ENCODE peak calls at places on chromosomes 4 and X, in seven cellular contexts. F, T, K, V, M, B and I are unnamed samples.

GRCh38 chr4:184252136-184253071 is 34.7 kb upstream of the ENPP6 start:
- DNase-seq in B (no peak), M (no peak), K (no peak), V (no peak), T (no peak), F (peak), I (no peak)

GRCh38 chr4:11271263-11271662 is 157.4 kb downstream of the HS3ST1 start:
- DNase-seq in B (no peak), M (no peak), F (no peak), V (peak), K (no peak), T (no peak), I (no peak)

GRCh38 chrX:57906790-57907189 is 3.5 kb downstream of the ZXDA start:
- DNase-seq in B (no peak), T (no peak), K (no peak), M (no peak), F (no peak), V (no peak), I (no peak)

GRCh38 chr4:183467246-183467645 is 22.8 kb downstream of the CDKN2AIP start:
- DNase-seq in V (no peak), K (no peak), F (no peak), M (no peak), T (no peak), B (no peak), I (no peak)

GRCh38 chr4:163108614-163109013 is 58.1 kb downstream of the NAF1 start:
- DNase-seq in M (no peak), F (no peak), B (no peak), K (no peak), T (no peak), V (no peak), I (no peak)

GRCh38 chr4:6308890-6309643 is 39.4 kb downstream of the WFS1 start:
- DNase-seq in B (no peak), V (peak), T (no peak), K (no peak), F (no peak), M (peak), I (no peak)

GRCh38 chrX:9857575-9857974 is 71.3 kb downstream of the SHROOM2 start:
- DNase-seq in K (no peak), M (no peak), B (no peak), F (no peak), T (no peak), V (no peak), I (no peak)

GRCh38 chr4:53043096-53043495 is 181.0 kb downstream of the RASL11B start:
- DNase-seq in F (no peak), V (no peak), T (no peak), B (no peak), M (no peak), K (no peak), I (no peak)

GRCh38 chr4:72791054-72791453 is 222.0 kb upstream of the ADAMTS3 start:
- DNase-seq in B (no peak), F (no peak), K (no peak), M (no peak), T (no peak), V (no peak), I (no peak)

GRCh38 chr4:159206427-159206871 is 103.6 kb downstream of the RAPGEF2 start:
- DNase-seq in V (no peak), M (no peak), K (peak), B (no peak), T (no peak), F (no peak), I (no peak)

GRCh38 chrX:17788439-17788838 is 51.1 kb downstream of the SCML1 start:
- DNase-seq in V (peak), T (no peak), K (peak), M (peak), F (no peak), B (peak), I (peak)

GRCh38 chr4:39576268-39576667 is 49.0 kb upstream of the UGDH start:
- DNase-seq in M (no peak), F (no peak), V (no peak), B (no peak), T (no peak), K (no peak), I (no peak)

GRCh38 chrX:17046478-17047097 is 100.1 kb downstream of the REPS2 start:
- DNase-seq in K (peak), V (peak), F (no peak), B (peak), M (peak), T (no peak), I (no peak)

GRCh38 chr4:73729534-73730165 is 10.7 kb upstream of the CXCL8 start:
- DNase-seq in T (no peak), V (peak), B (peak), K (no peak), M (peak), F (no peak), I (peak)

GRCh38 chr4:1775731-1776500 is 17.2 kb upstream of the FGFR3 start:
- DNase-seq in K (no peak), F (no peak), M (peak), B (no peak), T (no peak), V (no peak), I (no peak)

GRCh38 chr4:126697748-126698147 is 935.0 kb upstream of the INTU start:
- DNase-seq in T (no peak), K (no peak), V (no peak), F (no peak), B (no peak), M (no peak), I (no peak)

GRCh38 chr4:148229798-148230197 is 212.4 kb downstream of the NR3C2 start:
- DNase-seq in V (no peak), T (no peak), B (no peak), M (no peak), F (no peak), K (no peak), I (no peak)

GRCh38 chr4:166458756-166459155 is 585.7 kb downstream of the TLL1 start:
- DNase-seq in T (no peak), M (no peak), K (no peak), F (no peak), B (no peak), V (no peak), I (no peak)

GRCh38 chr4:100984901-100985300 is 362.4 kb downstream of the PPP3CA start:
- DNase-seq in V (no peak), F (no peak), T (no peak), K (no peak), B (no peak), M (no peak), I (no peak)

GRCh38 chr4:152957437-152958185 is 21.5 kb downstream of the FHDC1 start:
- DNase-seq in T (no peak), F (no peak), V (peak), K (no peak), M (no peak), B (no peak), I (no peak)

GRCh38 chrX:112851161-112851779 is 10.6 kb upstream of the AMOT start:
- DNase-seq in M (no peak), F (no peak), K (peak), B (no peak), V (no peak), T (no peak), I (no peak)

DNA sequence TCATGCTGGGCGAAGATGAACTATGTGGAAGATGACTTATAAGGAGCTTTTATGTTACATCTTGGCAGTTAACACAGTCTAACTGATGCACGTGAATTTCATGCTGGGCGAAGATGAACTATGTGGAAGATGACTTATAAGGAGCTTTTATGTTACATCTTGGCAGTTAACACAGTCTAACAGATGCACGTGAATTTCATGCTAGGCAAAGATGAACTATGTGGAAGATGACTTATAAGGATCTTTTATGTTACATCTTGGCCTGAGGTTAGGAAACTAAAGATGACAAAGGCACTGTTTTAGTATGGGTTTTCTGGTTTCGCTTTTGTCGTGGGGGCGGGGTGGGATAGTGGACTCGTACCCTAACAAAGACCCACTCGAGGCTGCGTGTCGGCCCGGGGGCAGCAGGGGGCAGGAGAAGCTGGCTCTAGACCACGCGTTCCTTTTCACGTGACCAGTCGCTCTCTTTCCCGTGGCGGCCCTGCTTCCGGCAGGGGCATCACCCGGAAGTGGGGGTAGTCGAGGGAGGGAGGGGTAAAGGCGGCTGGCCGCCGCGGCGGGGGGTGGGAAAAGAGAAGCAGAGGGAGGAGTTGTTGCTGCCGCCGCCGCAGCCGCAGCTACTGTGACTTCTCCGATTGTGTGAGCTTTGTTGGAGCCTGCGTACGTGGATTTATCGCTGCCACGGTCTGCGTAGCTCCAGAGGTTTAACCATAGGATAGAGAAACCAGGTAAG is at the start of gene ATP7A:
- DNase-seq in V (peak), K (peak), M (peak), T (peak), F (peak), B (peak), I (peak)
- TF ChIP-seq POLR2AphosphoS5 in V (peak), K (peak), M (peak), T (peak), F (peak), B (peak), I (peak)

DNA sequence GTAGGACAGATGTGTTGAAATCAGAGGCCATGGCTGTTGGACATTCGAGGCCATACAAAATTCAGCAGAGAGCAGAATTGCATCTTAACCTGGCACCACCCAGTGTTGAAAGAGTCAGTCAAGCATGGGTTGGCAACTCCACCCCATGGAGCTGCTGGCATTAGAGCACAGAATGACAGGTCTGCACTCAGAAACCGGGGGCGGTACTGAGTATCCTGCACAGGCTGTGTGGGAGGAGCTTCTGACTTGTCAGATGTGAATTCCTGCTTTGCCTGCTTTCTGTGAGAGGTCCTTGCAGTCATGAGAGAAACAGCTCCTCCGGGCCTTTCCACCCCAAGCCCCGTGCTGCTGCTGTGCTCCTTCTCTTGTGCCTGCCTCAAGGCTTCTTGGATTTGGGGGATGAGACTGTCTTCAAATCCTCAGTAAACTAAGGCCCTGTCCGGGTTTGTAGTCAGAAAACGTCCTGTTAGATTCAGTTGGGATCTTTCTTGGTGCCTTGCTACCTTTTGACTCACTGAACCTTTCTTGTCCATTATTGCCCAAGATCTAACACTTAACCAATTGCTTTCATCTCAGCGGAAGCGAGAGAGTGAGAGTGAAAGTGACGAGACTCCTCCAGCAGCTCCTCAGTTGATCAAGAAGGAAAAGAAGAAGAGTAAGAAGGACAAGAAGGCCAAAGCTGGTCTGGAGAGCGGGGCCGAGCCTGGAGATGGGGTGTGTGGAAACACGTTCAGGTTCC is 13.1 kb downstream of the DKC1 start:
- DNase-seq in K (no peak), F (no peak), B (no peak), T (no peak), M (no peak), V (no peak), I (no peak)
- TF ChIP-seq POLR2AphosphoS5 in K (no peak), F (no peak), B (no peak), T (no peak), M (no peak), V (no peak), I (no peak)

GRCh38 chr4:110059556-110060191 is 138.7 kb downstream of the ELOVL6 start:
- DNase-seq in M (no peak), V (no peak), F (no peak), B (no peak), T (no peak), K (no peak), I (no peak)

GRCh38 chr4:110062166-110062565 is 136.2 kb downstream of the ELOVL6 start:
- DNase-seq in B (no peak), T (no peak), V (no peak), K (no peak), F (no peak), M (no peak), I (no peak)

GRCh38 chr4:110061101-110061500 is 137.3 kb downstream of the ELOVL6 start:
- DNase-seq in M (no peak), F (no peak), B (no peak), V (no peak), K (no peak), T (no peak), I (no peak)

GRCh38 chr4:110055014-110055768 is 142.5 kb downstream of the EGF start:
- DNase-seq in M (peak), V (no peak), F (no peak), T (no peak), B (no peak), K (no peak), I (no peak)

GRCh38 chr4:110058677-110059076 is 139.7 kb downstream of the ELOVL6 start:
- DNase-seq in T (no peak), B (no peak), K (no peak), M (no peak), F (no peak), V (no peak), I (no peak)
- TF ChIP-seq POLR2AphosphoS5 in T (no peak), B (no peak), K (no peak), M (no peak), F (no peak), V (no peak), I (no peak)

DNA sequence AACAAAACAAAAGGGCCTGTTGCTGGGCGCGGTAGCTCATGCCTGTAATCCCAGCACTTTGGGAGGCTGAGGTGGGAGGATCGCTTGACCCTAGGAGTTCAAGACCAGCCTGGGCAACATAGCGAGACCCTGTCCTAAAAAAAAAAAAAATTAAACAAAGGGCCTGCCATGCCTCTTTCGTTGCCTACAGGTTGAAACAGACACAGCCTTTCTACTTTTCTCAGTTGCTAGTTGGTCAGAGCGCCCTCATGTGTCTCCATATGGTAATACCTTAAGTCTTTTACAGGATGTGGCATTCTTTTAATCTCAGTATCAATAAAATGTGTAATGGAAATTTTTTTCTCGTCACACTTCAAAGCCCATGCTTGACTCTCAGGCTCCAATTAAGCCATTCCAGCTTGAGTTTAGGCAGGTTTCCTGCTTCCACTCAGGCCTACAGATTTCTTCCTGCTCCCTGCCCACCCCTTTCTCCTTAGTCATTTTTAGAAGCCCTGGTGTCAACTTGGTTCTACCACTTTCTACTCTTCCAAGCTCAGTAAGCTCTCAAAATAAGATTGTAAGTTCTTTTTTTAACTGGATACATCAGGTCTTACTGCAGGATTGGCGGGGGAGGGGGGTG is 4.6 kb upstream of the SOWAHD start:
- DNase-seq in F (no peak), V (no peak), M (peak), B (peak), K (no peak), T (peak), I (no peak)
- TF ChIP-seq POLR2AphosphoS5 in F (no peak), V (no peak), M (no peak), B (no peak), K (no peak), T (no peak), I (no peak)

DNA sequence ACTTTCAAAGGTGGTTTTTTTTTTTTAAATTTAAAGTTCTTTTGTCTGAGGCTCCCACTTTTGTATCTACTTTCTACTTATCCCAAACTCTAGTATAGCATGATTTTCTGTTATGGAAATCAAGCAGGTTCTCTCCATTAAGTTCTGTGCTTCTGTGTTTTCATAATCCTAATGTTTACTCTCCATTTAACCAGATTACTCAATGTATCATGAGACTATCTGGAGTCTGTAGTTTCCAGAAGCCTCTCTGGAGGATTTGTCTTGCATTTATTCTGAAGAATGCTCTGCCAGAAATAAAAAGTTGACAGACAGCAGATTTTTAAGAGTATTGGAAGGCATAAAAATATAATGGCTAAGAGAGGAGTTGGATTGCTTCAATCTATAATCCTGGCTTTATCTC is 39.3 kb upstream of the PLS3 start:
- DNase-seq in V (no peak), T (no peak), F (no peak), K (no peak), B (no peak), M (no peak), I (no peak)
- TF ChIP-seq POLR2AphosphoS5 in V (no peak), T (no peak), F (no peak), K (no peak), B (no peak), M (no peak), I (no peak)

DNA sequence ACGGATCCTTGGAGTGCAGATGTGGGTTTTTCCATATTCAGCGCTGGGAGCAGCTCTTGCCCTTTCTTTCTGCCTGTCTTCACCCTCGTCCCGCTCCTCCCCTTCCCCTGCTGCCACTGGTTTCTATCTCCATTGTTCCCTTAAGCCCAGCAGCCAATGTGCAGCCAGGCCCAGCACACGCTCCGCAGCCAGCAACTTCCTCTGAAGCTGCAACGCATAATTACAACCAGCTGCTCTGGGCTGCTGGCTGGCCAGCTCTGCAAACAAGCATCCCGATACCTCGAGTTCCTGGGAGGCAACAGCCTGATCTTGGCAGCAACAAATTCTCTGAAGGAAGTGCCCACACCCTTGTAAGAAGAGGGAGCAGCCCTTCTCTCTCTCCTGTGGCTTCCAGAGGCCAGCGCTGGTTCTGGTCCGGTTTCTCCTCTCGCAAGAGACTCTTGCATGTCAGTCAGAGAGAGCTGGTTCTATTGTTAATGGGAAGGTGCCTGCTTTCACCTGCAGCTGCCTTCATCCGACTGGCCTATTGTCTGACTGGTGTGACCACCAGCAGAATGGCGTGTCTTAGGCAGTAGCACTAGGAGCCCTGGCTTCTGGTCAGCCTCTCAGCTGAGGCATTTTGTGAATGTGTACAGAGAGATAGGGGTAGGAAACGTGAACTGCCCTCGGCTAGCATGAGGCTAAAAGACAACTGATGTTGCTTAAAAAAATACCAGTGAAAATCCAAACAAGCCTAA is 83.8 kb upstream of the MAML3 start:
- DNase-seq in T (peak), B (no peak), M (no peak), K (no peak), F (no peak), V (peak), I (peak)
- TF ChIP-seq POLR2AphosphoS5 in T (peak), B (no peak), M (no peak), K (no peak), F (peak), V (peak), I (no peak)

GRCh38 chrX:11408111-11408405 is 114.8 kb downstream of the AMELX start:
- DNase-seq in T (no peak), K (no peak), V (no peak), M (no peak), F (no peak), B (no peak), I (no peak)

GRCh38 chrX:11407331-11408110 is 114.3 kb downstream of the AMELX start:
- DNase-seq in V (no peak), F (no peak), B (no peak), T (no peak), M (no peak), K (no peak), I (no peak)

GRCh38 chrX:11408783-11409182 is 115.6 kb downstream of the AMELX start:
- DNase-seq in M (no peak), F (no peak), V (no peak), K (no peak), T (no peak), B (no peak), I (no peak)

GRCh38 chrX:11412715-11413623 is 119.8 kb downstream of the AMELX start:
- DNase-seq in K (no peak), V (no peak), F (no peak), T (no peak), M (no peak), B (no peak), I (no peak)

GRCh38 chrX:11409957-11410356 is 116.7 kb downstream of the AMELX start:
- DNase-seq in V (no peak), B (no peak), T (no peak), F (no peak), M (no peak), K (no peak), I (no peak)
- TF ChIP-seq POLR2AphosphoS5 in V (no peak), B (no peak), T (no peak), F (no peak), M (no peak), K (no peak), I (no peak)

GRCh38 chr4:120653790-120654189 is 268.7 kb downstream of the PRDM5 start:
- DNase-seq in F (no peak), M (no peak), V (no peak), B (no peak), T (no peak), K (no peak), I (no peak)
- TF ChIP-seq POLR2AphosphoS5 in F (no peak), M (no peak), V (no peak), B (no peak), T (no peak), K (no peak), I (no peak)